ENCODE peak calls at places on chromosome 16, in six cellular contexts. P, R, K, N, J and T are unnamed samples.

GRCh38 chr16:69701866-69702265 is 24.5 kb downstream of the NQO1 start:
- DNase-seq in P (no peak), R (no peak), K (no peak), N (no peak), J (no peak), T (no peak)

GRCh38 chr16:73951541-73951940 is 345.1 kb upstream of the PSMD7 start:
- DNase-seq in P (no peak), R (no peak), K (no peak), N (no peak), J (no peak), T (peak; percentile 7)

GRCh38 chr16:102060-102855 is 24.2 kb downstream of the MPG start:
- DNase-seq in P (peak; percentile 76), R (no peak), K (no peak), N (no peak), J (no peak), T (no peak)

GRCh38 chr16:88010971-88011483 is 59.8 kb downstream of the BANP start:
- DNase-seq in P (no peak), R (no peak), K (no peak), N (no peak), J (no peak), T (no peak)

GRCh38 chr16:80198265-80198994 is 342.4 kb upstream of the DYNLRB2 start:
- DNase-seq in P (no peak), R (no peak), K (peak; percentile 6), N (no peak), J (no peak), T (no peak)

GRCh38 chr16:70151941-70152509 is 21.6 kb upstream of the CLEC18C start:
- DNase-seq in P (no peak), R (no peak), K (peak; percentile 64), N (peak; percentile 41), J (no peak), T (no peak)

GRCh38 chr16:27745348-27745747 is 195.4 kb downstream of the KATNIP start:
- DNase-seq in P (no peak), R (no peak), K (no peak), N (no peak), J (no peak), T (no peak)

GRCh38 chr16:1098266-1098991 is 2.4 kb upstream of the C1QTNF8 start:
- DNase-seq in P (peak; percentile 31), R (no peak), K (no peak), N (no peak), J (no peak), T (no peak)

GRCh38 chr16:81774348-81774747 is 4.7 kb upstream of the PLCG2 start:
- DNase-seq in P (no peak), R (no peak), K (no peak), N (peak; percentile 81), J (no peak), T (no peak)

GRCh38 chr16:62036101-62036806 is at the start of gene CDH8:
- DNase-seq in P (no peak), R (no peak), K (no peak), N (peak; percentile 61), J (no peak), T (no peak)

GRCh38 chr16:48462146-48462740 is 77.0 kb upstream of the SIAH1 start:
- DNase-seq in P (no peak), R (no peak), K (peak; percentile 89), N (no peak), J (no peak), T (no peak)

GRCh38 chr16:23196577-23196976 is 14.0 kb downstream of the SCNN1G start:
- DNase-seq in P (no peak), R (no peak), K (no peak), N (no peak), J (no peak), T (no peak)

GRCh38 chr16:56848955-56849689 is 15.9 kb upstream of the SLC12A3 start:
- DNase-seq in P (no peak), R (peak; percentile 75), K (peak; percentile 64), N (no peak), J (no peak), T (no peak)

GRCh38 chr16:47359478-47359877 is 101.4 kb downstream of the ITFG1 start:
- DNase-seq in P (no peak), R (no peak), K (no peak), N (no peak), J (no peak), T (peak; percentile 14)

GRCh38 chr16:30980068-30980371 is 5.0 kb upstream of the HSD3B7 start:
- DNase-seq in P (no peak), R (no peak), K (no peak), N (no peak), J (no peak), T (no peak)

GRCh38 chr16:30977502-30977901 is 7.5 kb upstream of the HSD3B7 start:
- DNase-seq in P (no peak), R (no peak), K (no peak), N (no peak), J (no peak), T (no peak)

GRCh38 chr16:30980434-30980833 is 4.6 kb upstream of the HSD3B7 start:
- DNase-seq in P (no peak), R (no peak), K (no peak), N (no peak), J (no peak), T (no peak)

GRCh38 chr16:30980959-30981358 is 4.0 kb upstream of the HSD3B7 start:
- DNase-seq in P (no peak), R (no peak), K (no peak), N (no peak), J (no peak), T (no peak)

DNA sequence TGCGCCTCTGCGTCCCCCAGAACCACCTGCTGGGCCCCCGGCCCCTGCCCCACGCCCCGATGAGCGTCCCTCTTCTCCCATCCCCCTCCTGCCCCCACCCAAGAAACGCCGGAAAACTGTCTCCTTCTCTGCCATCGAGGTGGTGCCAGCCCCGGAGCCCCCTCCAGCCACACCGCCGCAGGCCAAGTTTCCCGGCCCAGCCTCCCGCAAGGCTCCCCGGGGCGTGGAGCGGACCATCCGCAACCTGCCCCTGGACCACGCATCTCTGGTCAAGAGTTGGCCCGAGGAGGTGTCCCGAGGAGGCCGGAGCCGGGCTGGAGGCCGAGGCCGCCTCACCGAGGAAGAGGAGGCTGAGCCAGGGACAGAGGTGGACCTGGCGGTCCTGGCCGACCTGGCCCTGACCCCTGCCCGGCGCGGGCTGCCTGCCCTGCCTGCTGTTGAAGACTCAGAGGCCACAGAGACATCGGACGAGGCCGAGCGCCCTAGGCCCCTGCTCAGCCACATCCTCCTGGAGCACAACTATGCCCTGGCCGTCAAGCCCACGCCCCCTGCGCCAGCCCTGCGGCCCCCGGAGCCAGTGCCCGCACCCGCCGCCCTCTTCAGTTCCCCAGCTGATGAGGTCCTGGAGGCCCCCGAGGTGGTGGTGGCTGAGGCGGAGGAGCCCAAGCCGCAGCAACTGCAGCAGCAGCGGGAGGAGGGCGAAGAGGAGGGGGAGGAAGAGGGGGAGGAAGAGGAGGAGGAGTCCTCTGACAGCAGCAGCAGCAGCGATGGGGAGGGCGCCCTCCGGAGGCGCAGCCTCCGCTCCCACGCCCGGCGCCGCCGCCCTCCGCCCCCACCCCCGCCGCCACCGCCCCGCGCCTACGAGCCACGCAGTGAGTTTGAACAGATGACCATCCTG is 5.6 kb upstream of the HSD3B7 start:
- DNase-seq in P (no peak), R (no peak), K (no peak), N (no peak), J (no peak), T (no peak)
- TF ChIP-seq CTCF in P (no peak), R (no peak), K (no peak), N (no peak), J (no peak), T (no peak)

DNA sequence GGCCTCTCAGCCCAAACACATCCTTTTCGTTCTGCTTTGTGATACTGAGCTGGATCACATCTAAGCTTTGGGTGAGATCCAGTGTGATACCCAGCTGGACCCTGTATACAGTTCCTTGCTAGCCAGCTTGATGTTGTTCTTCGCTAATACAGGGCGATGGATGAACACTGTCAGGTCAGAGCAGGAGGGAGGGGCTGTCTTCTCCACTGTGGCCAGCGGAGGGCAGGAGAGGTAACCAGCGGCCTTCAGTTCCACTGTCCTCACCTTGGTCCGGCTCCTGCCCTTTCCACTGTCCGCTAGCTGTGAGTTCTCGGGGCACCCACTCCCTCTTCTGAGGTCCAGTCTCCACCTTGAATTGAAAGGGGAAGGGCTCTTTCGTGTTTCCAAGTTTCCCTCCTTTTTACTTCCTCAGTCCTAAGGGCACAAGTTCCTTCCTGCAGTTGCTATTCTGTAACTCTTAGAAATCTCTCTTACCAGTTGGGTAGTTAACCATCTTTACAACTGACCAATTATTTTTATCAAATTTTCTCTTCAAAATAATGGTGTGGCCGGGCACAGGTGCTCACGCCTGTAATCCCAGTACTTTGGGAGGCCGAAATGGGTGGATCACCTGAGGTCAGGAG is 3.0 kb upstream of the ZNF213 start:
- DNase-seq in P (no peak), R (no peak), K (peak; percentile 44), N (no peak), J (peak; percentile 43), T (peak; percentile 73)
- TF ChIP-seq CTCF in P (peak; percentile 23), R (peak; percentile 76), K (peak; percentile 61), N (peak; percentile 37), J (peak; percentile 87), T (peak; percentile 76)

DNA sequence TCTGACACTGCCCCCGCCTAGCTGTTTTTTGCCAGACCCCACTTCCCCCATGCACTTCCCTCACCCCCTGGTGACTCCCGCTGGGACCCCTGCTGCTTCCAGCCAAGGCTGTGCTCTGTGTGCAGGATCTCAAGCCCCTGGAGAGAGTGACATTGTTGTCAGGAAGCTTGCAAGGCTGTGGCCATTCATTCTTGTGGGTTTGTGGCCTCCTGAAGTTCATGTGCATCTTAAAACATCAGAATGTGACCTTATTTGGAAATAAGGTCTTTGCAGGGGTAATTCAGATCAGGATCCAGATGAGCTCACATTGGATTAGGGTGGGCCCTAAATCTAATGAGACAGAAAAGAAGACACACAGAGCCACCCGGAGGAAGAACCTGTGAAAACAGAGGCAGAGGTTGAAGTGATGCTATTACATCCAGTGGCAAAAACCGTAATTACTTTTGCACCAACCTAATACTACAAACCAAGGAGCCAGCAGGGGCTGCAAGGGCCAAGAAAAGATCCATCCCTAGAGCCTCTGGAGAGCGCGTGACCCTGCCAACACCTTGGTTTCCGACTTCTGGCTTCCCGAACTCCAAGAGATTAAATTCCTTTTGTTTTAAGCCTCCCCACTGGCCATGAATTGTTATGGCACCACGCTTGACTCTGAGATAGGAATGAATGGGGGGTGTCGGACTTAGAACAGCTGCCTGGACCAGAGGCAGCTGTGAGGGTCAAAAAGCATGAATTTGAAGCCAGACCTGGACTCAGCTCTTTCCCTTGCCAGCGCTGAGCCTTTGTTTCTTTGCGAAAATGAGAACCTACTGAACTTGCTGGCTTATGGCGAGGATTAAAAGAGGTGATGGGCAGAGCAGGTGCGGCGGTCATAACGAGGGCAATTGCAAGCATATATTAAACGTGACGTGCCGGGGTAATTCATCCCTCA is 75.5 kb downstream of the BMERB1 start:
- DNase-seq in P (no peak), R (no peak), K (no peak), N (no peak), J (peak; percentile 32), T (no peak)
- TF ChIP-seq CTCF in P (no peak), R (no peak), K (no peak), N (no peak), J (no peak), T (no peak)

GRCh38 chr16:84115919-84116719 is 623 bp downstream of the MBTPS1 start:
- DNase-seq in P (peak; percentile 22), R (no peak), K (peak; percentile 27), N (no peak), J (peak; percentile 70), T (no peak)
- TF ChIP-seq CTCF in P (peak; percentile 48), R (no peak), K (no peak), N (no peak), J (no peak), T (peak; percentile 39)